ENCODE peak calls at places on chromosomes 13 and 19, in four cellular contexts. One of them, this sample, is unnamed.

GRCh38 chr13:111304041-111304544 is 16.3 kb upstream of the TEX29 start:
- DNase-seq in stimulated activated naive CD8-positive, alpha-beta T cell treated with anti-CD3 and anti-CD28 coated beads, Interleukin-15, amount 100 ng/mL, for 72 hours: no peak
- DNase-seq in T follicular helper cell: no peak
- DNase-seq in activated naive CD4-positive, alpha-beta T cell treated with anti-CD3 and anti-CD28 coated beads, Interleukin-2, amount 50 U/mL, for 72 hours: no peak
- DNase-seq in this sample: no peak

GRCh38 chr13:71618154-71618553 is 248.8 kb downstream of the DACH1 start:
- DNase-seq in stimulated activated naive CD8-positive, alpha-beta T cell treated with anti-CD3 and anti-CD28 coated beads, Interleukin-15, amount 100 ng/mL, for 72 hours: no peak
- DNase-seq in T follicular helper cell: no peak
- DNase-seq in activated naive CD4-positive, alpha-beta T cell treated with anti-CD3 and anti-CD28 coated beads, Interleukin-2, amount 50 U/mL, for 72 hours: no peak
- DNase-seq in this sample: no peak

GRCh38 chr13:29954082-29955043 is 103.9 kb upstream of the UBL3 start:
- DNase-seq in stimulated activated naive CD8-positive, alpha-beta T cell treated with anti-CD3 and anti-CD28 coated beads, Interleukin-15, amount 100 ng/mL, for 72 hours: peak; percentile 37
- DNase-seq in T follicular helper cell: peak; percentile 28
- DNase-seq in activated naive CD4-positive, alpha-beta T cell treated with anti-CD3 and anti-CD28 coated beads, Interleukin-2, amount 50 U/mL, for 72 hours: peak; percentile 32
- DNase-seq in this sample: no peak

GRCh38 chr13:49869514-49869913 is 66.6 kb downstream of the SPRYD7 start:
- DNase-seq in stimulated activated naive CD8-positive, alpha-beta T cell treated with anti-CD3 and anti-CD28 coated beads, Interleukin-15, amount 100 ng/mL, for 72 hours: no peak
- DNase-seq in T follicular helper cell: no peak
- DNase-seq in activated naive CD4-positive, alpha-beta T cell treated with anti-CD3 and anti-CD28 coated beads, Interleukin-2, amount 50 U/mL, for 72 hours: no peak
- DNase-seq in this sample: peak; percentile 35

GRCh38 chr13:49649244-49649962 is 21.1 kb downstream of the ARL11 start:
- DNase-seq in stimulated activated naive CD8-positive, alpha-beta T cell treated with anti-CD3 and anti-CD28 coated beads, Interleukin-15, amount 100 ng/mL, for 72 hours: no peak
- DNase-seq in T follicular helper cell: no peak
- DNase-seq in activated naive CD4-positive, alpha-beta T cell treated with anti-CD3 and anti-CD28 coated beads, Interleukin-2, amount 50 U/mL, for 72 hours: no peak
- DNase-seq in this sample: no peak

GRCh38 chr13:83378901-83379300 is 503.4 kb downstream of the SLITRK1 start:
- DNase-seq in stimulated activated naive CD8-positive, alpha-beta T cell treated with anti-CD3 and anti-CD28 coated beads, Interleukin-15, amount 100 ng/mL, for 72 hours: no peak
- DNase-seq in T follicular helper cell: no peak
- DNase-seq in activated naive CD4-positive, alpha-beta T cell treated with anti-CD3 and anti-CD28 coated beads, Interleukin-2, amount 50 U/mL, for 72 hours: no peak
- DNase-seq in this sample: no peak

GRCh38 chr19:4577020-4577782 is 17.7 kb upstream of the SEMA6B start:
- DNase-seq in stimulated activated naive CD8-positive, alpha-beta T cell treated with anti-CD3 and anti-CD28 coated beads, Interleukin-15, amount 100 ng/mL, for 72 hours: no peak
- DNase-seq in T follicular helper cell: no peak
- DNase-seq in activated naive CD4-positive, alpha-beta T cell treated with anti-CD3 and anti-CD28 coated beads, Interleukin-2, amount 50 U/mL, for 72 hours: no peak
- DNase-seq in this sample: no peak

GRCh38 chr13:76754414-76754813 is 131.8 kb downstream of the KCTD12 start:
- DNase-seq in stimulated activated naive CD8-positive, alpha-beta T cell treated with anti-CD3 and anti-CD28 coated beads, Interleukin-15, amount 100 ng/mL, for 72 hours: no peak
- DNase-seq in T follicular helper cell: no peak
- DNase-seq in activated naive CD4-positive, alpha-beta T cell treated with anti-CD3 and anti-CD28 coated beads, Interleukin-2, amount 50 U/mL, for 72 hours: no peak
- DNase-seq in this sample: peak; percentile 52

GRCh38 chr13:82803341-82803740 is 1078.9 kb downstream of the SLITRK1 start:
- DNase-seq in stimulated activated naive CD8-positive, alpha-beta T cell treated with anti-CD3 and anti-CD28 coated beads, Interleukin-15, amount 100 ng/mL, for 72 hours: no peak
- DNase-seq in T follicular helper cell: no peak
- DNase-seq in activated naive CD4-positive, alpha-beta T cell treated with anti-CD3 and anti-CD28 coated beads, Interleukin-2, amount 50 U/mL, for 72 hours: no peak
- DNase-seq in this sample: no peak

GRCh38 chr13:99959538-99960230 is 11.9 kb downstream of the ZIC5 start:
- DNase-seq in stimulated activated naive CD8-positive, alpha-beta T cell treated with anti-CD3 and anti-CD28 coated beads, Interleukin-15, amount 100 ng/mL, for 72 hours: no peak
- DNase-seq in T follicular helper cell: no peak
- DNase-seq in activated naive CD4-positive, alpha-beta T cell treated with anti-CD3 and anti-CD28 coated beads, Interleukin-2, amount 50 U/mL, for 72 hours: peak; percentile 10
- DNase-seq in this sample: no peak

GRCh38 chr19:3818479-3818878 is 32.3 kb upstream of the MATK start:
- DNase-seq in stimulated activated naive CD8-positive, alpha-beta T cell treated with anti-CD3 and anti-CD28 coated beads, Interleukin-15, amount 100 ng/mL, for 72 hours: no peak
- DNase-seq in T follicular helper cell: no peak
- DNase-seq in activated naive CD4-positive, alpha-beta T cell treated with anti-CD3 and anti-CD28 coated beads, Interleukin-2, amount 50 U/mL, for 72 hours: no peak
- DNase-seq in this sample: no peak

GRCh38 chr19:42397315-42398166 is 7.4 kb upstream of the CNFN start:
- DNase-seq in stimulated activated naive CD8-positive, alpha-beta T cell treated with anti-CD3 and anti-CD28 coated beads, Interleukin-15, amount 100 ng/mL, for 72 hours: no peak
- DNase-seq in T follicular helper cell: no peak
- DNase-seq in activated naive CD4-positive, alpha-beta T cell treated with anti-CD3 and anti-CD28 coated beads, Interleukin-2, amount 50 U/mL, for 72 hours: no peak
- DNase-seq in this sample: no peak

GRCh38 chr13:52026246-52026626 is 1.7 kb downstream of the UTP14C start:
- DNase-seq in stimulated activated naive CD8-positive, alpha-beta T cell treated with anti-CD3 and anti-CD28 coated beads, Interleukin-15, amount 100 ng/mL, for 72 hours: no peak
- DNase-seq in T follicular helper cell: no peak
- DNase-seq in activated naive CD4-positive, alpha-beta T cell treated with anti-CD3 and anti-CD28 coated beads, Interleukin-2, amount 50 U/mL, for 72 hours: no peak
- DNase-seq in this sample: no peak

This sample was measured in testis.